ENCODE peak calls at places on chromosomes 4 and X, in eight cellular contexts. Y is HCT116, F is K562, C is HepG2, M is tibial artery, N is A673, B is heart left ventricle, S is astrocyte. L is an unnamed sample. For H3K4me1, the result is how much of the 10 kb centered on the place peaks cover.

GRCh38 chrX:74422576-74423288 is 1.4 kb downstream of the SLC16A2 start:
- DNase-seq in F (no peak), C (peak), M (peak), B (peak), N (peak), S (peak), Y (no peak), L (peak)

GRCh38 chrX:43809463-43809862 is 72.8 kb downstream of the MAOB start:
- DNase-seq in F (no peak), C (no peak), N (peak), B (no peak), S (peak), M (no peak), Y (no peak), L (no peak)

GRCh38 chrX:53494427-53494826 is 60.3 kb upstream of the HSD17B10 start:
- DNase-seq in F (no peak), S (no peak), N (peak), C (no peak), M (peak), B (no peak), Y (no peak), L (no peak)

GRCh38 chr4:150280081-150280950 is 202.1 kb downstream of the DCLK2 start:
- DNase-seq in B (no peak), C (no peak), Y (no peak), S (peak), M (no peak), N (peak), F (no peak), L (no peak)

GRCh38 chr4:47510506-47511143 is 25.6 kb downstream of the ATP10D start:
- DNase-seq in M (no peak), N (no peak), S (no peak), B (no peak), C (no peak), Y (no peak), F (no peak), L (no peak)

GRCh38 chrX:121570072-121570841 is 522.8 kb downstream of the GLUD2 start:
- DNase-seq in Y (no peak), C (no peak), F (no peak), M (no peak), N (no peak), S (no peak), B (no peak), L (no peak)

GRCh38 chrX:142891046-142891445 is 134.7 kb upstream of the SPANXN4 start:
- DNase-seq in N (no peak), B (no peak), Y (no peak), M (no peak), C (no peak), F (no peak), S (no peak), L (no peak)

GRCh38 chr4:41751325-41752061 is 3.0 kb upstream of the PHOX2B start:
- DNase-seq in Y (no peak), S (no peak), N (no peak), F (peak), M (no peak), C (no peak), B (no peak), L (peak)

GRCh38 chrX:153395613-153396319 is 5.4 kb downstream of the PNMA6E start:
- DNase-seq in Y (no peak), F (no peak), M (no peak), N (no peak), S (no peak), C (no peak), B (no peak), L (no peak)

GRCh38 chrX:104459796-104460195 is 106.2 kb upstream of the IL1RAPL2 start:
- DNase-seq in C (no peak), N (no peak), B (no peak), S (no peak), Y (no peak), M (no peak), F (no peak), L (no peak)

GRCh38 chr4:150082241-150082640 is 4.0 kb downstream of the DCLK2 start:
- DNase-seq in N (no peak), F (no peak), M (no peak), Y (no peak), S (no peak), C (no peak), B (no peak), L (no peak)

GRCh38 chr4:4985844-4986243 is 33.4 kb downstream of the CYTL1 start:
- DNase-seq in S (no peak), M (no peak), F (no peak), B (no peak), N (peak), C (no peak), Y (no peak), L (peak)

GRCh38 chrX:103356023-103356798 is at the start of gene TCEAL9:
- DNase-seq in S (peak), F (peak), N (peak), B (peak), M (peak), Y (peak), C (peak), L (peak)

GRCh38 chr4:173181769-173182374 is 13.3 kb downstream of the GALNT7 start:
- DNase-seq in S (peak), N (no peak), B (no peak), Y (peak), F (no peak), M (no peak), C (no peak), L (no peak)

GRCh38 chr4:17142232-17142711 is 243.8 kb upstream of the LDB2 start:
- DNase-seq in S (peak), N (peak), F (no peak), Y (no peak), M (no peak), C (no peak), B (no peak), L (no peak)

GRCh38 chr4:2417765-2418651 is at the start of gene ZFYVE28:
- DNase-seq in M (no peak), C (no peak), B (no peak), Y (no peak), F (peak), N (peak), S (no peak), L (peak)

GRCh38 chrX:17738737-17739535 is 1.6 kb downstream of the SCML1 start:
- DNase-seq in S (peak), Y (no peak), F (no peak), B (no peak), C (no peak), M (no peak), N (no peak), L (no peak)

GRCh38 chr4:177986236-177986635 is 544.0 kb upstream of the AGA start:
- DNase-seq in M (no peak), N (no peak), S (no peak), C (no peak), B (no peak), F (no peak), Y (no peak), L (no peak)

GRCh38 chr4:95129708-95130343 is 372.1 kb downstream of the BMPR1B start:
- DNase-seq in S (peak), Y (peak), B (no peak), F (no peak), M (peak), N (peak), C (no peak), L (no peak)

GRCh38 chr4:39450618-39451017 is 8.1 kb downstream of the RPL9 start:
- DNase-seq in C (peak), M (no peak), S (no peak), B (no peak), N (no peak), F (no peak), Y (no peak), L (no peak)

GRCh38 chr4:81604683-81605082 is 133.0 kb upstream of the RASGEF1B start:
- DNase-seq in Y (no peak), C (no peak), N (no peak), B (no peak), S (no peak), M (no peak), F (no peak), L (no peak)

GRCh38 chr4:25171451-25171850 is 11.2 kb upstream of the SEPSECS start:
- DNase-seq in C (no peak), N (no peak), B (no peak), Y (no peak), F (no peak), M (no peak), S (no peak), L (no peak)

GRCh38 chr4:75655562-75655961 is 17.6 kb downstream of the G3BP2 start:
- DNase-seq in M (no peak), N (no peak), C (no peak), S (no peak), Y (no peak), F (no peak), B (no peak), L (no peak)

GRCh38 chr4:67456577-67457196 is 88.6 kb downstream of the CENPC start:
- DNase-seq in M (no peak), F (no peak), C (no peak), S (no peak), Y (no peak), N (no peak), B (no peak), L (peak)

GRCh38 chrX:85996555-85996954 is 50.8 kb downstream of the CHM start:
- DNase-seq in B (no peak), S (no peak), M (no peak), N (peak), C (no peak), Y (no peak), F (no peak), L (no peak)

GRCh38 chr4:17309567-17310268 is 202.2 kb downstream of the QDPR start:
- DNase-seq in C (no peak), N (no peak), Y (no peak), B (no peak), F (no peak), S (peak), M (no peak), L (no peak)

GRCh38 chr4:182805606-182806149 is 111.5 kb downstream of the DCTD start:
- DNase-seq in M (no peak), S (no peak), N (no peak), Y (no peak), F (no peak), C (no peak), B (no peak), L (no peak)

GRCh38 chr4:39278476-39278875 is 87.7 kb downstream of the RFC1 start:
- DNase-seq in F (no peak), Y (no peak), N (no peak), M (no peak), C (no peak), S (no peak), B (no peak), L (no peak)

GRCh38 chrX:24550166-24550565 is 85.1 kb downstream of the PDK3 start:
- DNase-seq in N (no peak), B (no peak), Y (no peak), S (no peak), C (no peak), F (no peak), M (no peak), L (no peak)

GRCh38 chr4:150781108-150781663 is 199.2 kb downstream of the MAB21L2 start:
- DNase-seq in Y (no peak), B (no peak), N (no peak), C (no peak), M (no peak), S (no peak), F (no peak), L (no peak)

GRCh38 chr4:687975-688694 is 816 bp downstream of the SLC49A3 start:
- DNase-seq in S (no peak), Y (no peak), M (no peak), F (no peak), B (peak), N (no peak), C (no peak), L (peak)

GRCh38 chr4:151359576-151359975 is 34.2 kb upstream of the SH3D19 start:
- DNase-seq in C (no peak), Y (no peak), M (no peak), F (no peak), B (no peak), N (no peak), S (no peak), L (no peak)

GRCh38 chr4:139266583-139267257 is 13.3 kb downstream of the MGARP start:
- DNase-seq in M (peak), C (peak), F (peak), B (peak), S (peak), N (peak), Y (no peak), L (peak)

GRCh38 chrX:115968436-115969252 is 201.9 kb upstream of the AGTR2 start:
- DNase-seq in B (peak), C (no peak), Y (peak), F (no peak), M (no peak), N (no peak), S (peak), L (peak)

GRCh38 chrX:31092476-31092875 is 20.6 kb upstream of the FTHL17 start:
- DNase-seq in F (no peak), C (no peak), B (no peak), S (no peak), Y (no peak), M (no peak), N (no peak), L (no peak)

GRCh38 chrX:150324919-150325318 is 38.2 kb upstream of the MAMLD1 start:
- DNase-seq in C (no peak), N (no peak), B (no peak), M (no peak), F (no peak), Y (no peak), S (no peak), L (no peak)

GRCh38 chr4:32172761-32173160 is 1452.6 kb downstream of the PCDH7 start:
- DNase-seq in F (no peak), M (no peak), S (peak), N (no peak), C (no peak), B (no peak), Y (no peak), L (no peak)

DNA sequence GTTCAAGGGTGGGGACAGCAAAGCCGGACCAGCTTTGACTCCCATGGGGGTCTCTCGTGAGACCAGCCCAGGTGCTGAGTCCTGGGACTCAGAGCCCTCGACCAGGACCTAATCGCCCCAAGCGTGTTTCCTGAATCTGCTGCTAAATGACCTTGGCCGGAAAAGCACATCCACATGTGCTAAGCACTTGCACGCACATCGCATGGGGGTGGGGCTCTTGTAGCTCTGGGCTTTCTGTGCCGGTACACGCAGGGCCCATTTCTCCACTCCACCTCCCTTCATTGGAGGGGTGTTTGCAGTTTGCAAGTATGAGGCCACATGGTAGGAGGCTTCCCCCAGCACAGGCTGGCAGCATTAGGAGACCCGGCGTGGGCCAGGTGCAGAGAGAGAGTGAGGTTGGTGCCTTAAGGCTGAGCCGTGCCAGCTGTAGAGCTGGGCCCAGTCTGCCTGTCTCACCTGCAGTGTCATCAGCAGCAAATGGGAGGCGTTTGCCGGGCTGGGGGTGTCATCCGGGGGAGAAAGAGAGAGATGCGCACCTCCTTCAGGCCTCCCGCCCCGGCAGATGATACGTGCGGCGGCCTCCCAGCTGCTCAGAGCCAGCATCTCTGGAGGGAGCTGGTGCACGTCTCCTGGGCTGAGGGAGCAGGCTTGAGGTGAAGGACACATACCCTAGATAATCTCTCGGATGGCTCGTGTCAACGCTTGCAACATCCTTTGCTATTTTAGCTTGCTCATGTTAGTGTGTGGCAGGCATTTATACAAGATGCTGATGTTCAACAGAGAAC is 45.2 kb upstream of the CLCN4 start:
- DNase-seq in S (no peak), F (no peak), Y (no peak), N (no peak), M (peak), C (peak), B (no peak), L (no peak)
- H3K4me1 ChIP-seq in S (under half), F (under half), Y (under half), N (under half), M (under half), C (under half), B (under half), L (under half)

DNA sequence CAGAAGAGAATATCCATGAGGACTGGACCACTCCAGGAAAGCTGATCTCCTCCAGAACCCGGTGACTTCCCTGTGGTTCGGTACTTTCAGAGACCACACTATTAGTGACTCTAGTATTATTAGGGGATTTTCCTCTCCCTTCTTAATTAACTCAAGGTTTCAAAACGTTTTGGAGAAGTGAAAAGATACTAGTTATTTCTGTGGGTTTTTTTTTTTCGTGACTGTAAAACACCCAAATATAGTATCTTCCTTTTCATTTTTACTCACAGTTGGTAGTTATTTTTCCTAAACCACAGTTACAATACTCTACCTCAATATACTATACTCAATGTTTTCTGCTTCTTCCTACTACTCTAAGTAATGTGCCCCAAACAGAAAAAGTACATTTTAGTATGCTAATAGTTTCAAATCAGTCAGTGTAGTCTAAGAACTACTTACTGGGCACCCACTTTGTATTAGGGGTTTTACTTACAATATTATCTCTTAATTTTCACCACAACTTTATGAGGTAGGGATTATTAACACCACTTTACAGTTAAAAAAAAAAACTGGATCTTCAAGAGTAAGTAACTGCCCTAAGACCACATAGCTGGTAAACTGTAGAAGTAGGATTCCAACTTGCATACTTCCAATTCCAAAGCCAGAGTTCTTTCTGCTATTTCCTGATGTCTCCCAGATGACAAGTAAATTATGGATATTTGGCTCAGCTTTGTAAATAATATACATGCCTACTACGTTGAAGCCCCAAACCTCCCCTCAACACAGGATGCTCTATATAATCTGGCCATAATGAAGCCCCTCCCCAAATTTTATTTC is 45.0 kb downstream of the SLC9A7 start:
- DNase-seq in M (no peak), Y (no peak), N (no peak), B (no peak), C (no peak), S (peak), F (no peak), L (no peak)
- H3K4me1 ChIP-seq in M (under half), Y (under half), N (under half), B (under half), C (under half), S (under half), F (under half), L (under half)

DNA sequence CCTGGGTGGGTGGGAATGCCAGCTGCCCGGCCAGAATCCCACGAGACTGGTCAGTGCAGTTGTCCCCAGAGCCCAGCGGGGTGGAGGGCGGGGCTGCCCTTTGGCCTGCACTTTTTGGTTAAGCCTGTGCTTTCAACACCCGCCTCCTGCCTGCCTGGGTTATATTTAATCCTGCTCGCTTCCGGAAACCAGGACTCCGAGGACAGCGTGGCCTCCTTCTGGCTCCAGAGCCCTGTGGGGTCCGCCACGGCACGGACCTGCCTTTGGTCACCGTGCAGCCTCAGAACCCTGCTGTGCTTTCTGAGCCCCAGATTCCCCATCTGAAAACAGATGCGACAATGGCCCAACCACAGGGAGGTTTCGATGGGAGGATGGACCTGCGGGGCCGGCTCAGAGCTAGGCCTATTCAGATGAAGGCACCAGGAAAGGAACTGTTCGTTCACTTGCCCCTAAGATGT is 29.4 kb upstream of the KIAA0232 start:
- DNase-seq in S (no peak), F (peak), C (peak), N (no peak), Y (no peak), B (no peak), M (no peak), L (no peak)
- H3K4me1 ChIP-seq in S (under half), F (half or more), C (half or more), N (under half), Y (under half), B (under half), M (under half), L (under half)

DNA sequence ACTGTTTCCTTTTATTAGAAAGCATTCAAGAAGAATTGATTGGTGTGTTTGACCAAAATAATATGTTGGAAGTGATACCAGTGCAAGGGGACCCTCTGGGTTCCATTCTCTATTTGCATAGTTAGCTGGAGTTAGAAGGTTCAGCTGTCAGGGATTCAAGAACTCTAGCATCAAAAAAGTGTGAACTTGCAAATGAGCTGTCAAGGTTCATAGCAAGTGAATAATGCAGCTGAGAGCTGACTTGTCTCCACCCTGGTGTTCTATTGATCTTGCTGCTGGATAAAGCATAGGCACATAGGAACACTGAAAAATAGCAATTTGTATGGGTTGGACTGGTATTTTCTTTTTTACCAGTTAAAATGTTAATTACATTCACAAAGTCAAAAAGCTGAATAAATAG is 73.1 kb downstream of the SORBS2 start:
- DNase-seq in B (no peak), N (no peak), Y (no peak), M (no peak), C (no peak), S (no peak), F (no peak), L (no peak)
- H3K4me1 ChIP-seq in B (half or more), N (under half), Y (under half), M (half or more), C (under half), S (under half), F (under half), L (under half)

GRCh38 chrX:1493877-1494510 is 41.3 kb upstream of the ASMTL start:
- DNase-seq in F (no peak), Y (no peak), B (no peak), S (no peak), C (no peak), N (no peak), M (no peak), L (no peak)
- H3K4me1 ChIP-seq in F (under half), Y (under half), B (under half), S (under half), C (under half), N (under half), M (under half), L (under half)

DNA sequence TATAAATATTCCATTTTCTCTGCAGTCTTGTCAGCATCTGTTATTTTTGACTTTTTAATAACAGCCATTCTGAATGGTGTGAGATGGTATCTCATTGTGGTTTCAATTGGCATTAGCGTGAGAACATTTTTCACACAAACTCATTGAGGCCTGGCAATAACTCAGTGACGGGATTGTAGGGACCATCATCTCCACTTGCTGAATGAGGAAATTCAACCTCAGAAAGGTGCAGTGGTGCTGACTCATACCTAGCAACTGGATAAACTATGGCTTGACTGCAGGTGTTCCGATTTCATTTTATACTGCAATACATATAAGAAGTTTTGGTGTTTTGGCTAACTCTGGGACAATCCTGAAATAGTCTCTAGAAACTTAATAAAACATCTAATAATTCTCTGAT is 88.3 kb upstream of the DDIT4L start:
- DNase-seq in B (no peak), S (no peak), M (no peak), C (no peak), Y (no peak), N (no peak), F (no peak), L (no peak)
- H3K4me1 ChIP-seq in B (under half), S (under half), M (under half), C (under half), Y (under half), N (under half), F (under half), L (under half)

L was measured in GM23338.